ENCODE peak calls at places on chromosomes 4 and X, in five cellular contexts. One of them, this sample, is unnamed. For H3K36me3, the result is how much of the 10 kb centered on the place peaks cover.

GRCh38 chr4:113467581-113467980 is 294.0 kb downstream of the CAMK2D start:
- DNase-seq in HCT116: no peak
- DNase-seq in hepatocyte: no peak
- DNase-seq in PC-3: peak
- DNase-seq in GM23248: peak
- DNase-seq in this sample: no peak

GRCh38 chr4:69485130-69485529 is 10.6 kb downstream of the UGT2B4 start:
- DNase-seq in hepatocyte: no peak
- DNase-seq in GM23248: no peak
- DNase-seq in HCT116: no peak
- DNase-seq in PC-3: no peak
- DNase-seq in this sample: no peak

GRCh38 chr4:27149541-27150212 is 289.0 kb downstream of the STIM2 start:
- DNase-seq in HCT116: no peak
- DNase-seq in GM23248: peak
- DNase-seq in hepatocyte: no peak
- DNase-seq in PC-3: peak
- DNase-seq in this sample: no peak

GRCh38 chr4:95929448-95930064 is 89.7 kb downstream of the PDHA2 start:
- DNase-seq in PC-3: peak
- DNase-seq in HCT116: peak
- DNase-seq in hepatocyte: no peak
- DNase-seq in GM23248: no peak
- DNase-seq in this sample: peak

GRCh38 chr4:69524708-69525107 is 29.0 kb upstream of the UGT2B4 start:
- DNase-seq in hepatocyte: no peak
- DNase-seq in PC-3: no peak
- DNase-seq in GM23248: no peak
- DNase-seq in HCT116: no peak
- DNase-seq in this sample: no peak

GRCh38 chr4:15738877-15739276 is 36.0 kb downstream of the BST1 start:
- DNase-seq in GM23248: peak
- DNase-seq in HCT116: no peak
- DNase-seq in PC-3: no peak
- DNase-seq in hepatocyte: no peak
- DNase-seq in this sample: no peak

GRCh38 chrX:49838374-49838773 is 9.3 kb downstream of the PAGE4 start:
- DNase-seq in GM23248: peak
- DNase-seq in HCT116: peak
- DNase-seq in hepatocyte: peak
- DNase-seq in PC-3: peak
- DNase-seq in this sample: peak

GRCh38 chrX:20838477-20838876 is 535.7 kb upstream of the CNKSR2 start:
- DNase-seq in HCT116: no peak
- DNase-seq in hepatocyte: no peak
- DNase-seq in PC-3: no peak
- DNase-seq in GM23248: no peak
- DNase-seq in this sample: no peak

GRCh38 chr4:22485751-22486150 is 30.1 kb downstream of the ADGRA3 start:
- DNase-seq in HCT116: no peak
- DNase-seq in hepatocyte: no peak
- DNase-seq in GM23248: peak
- DNase-seq in PC-3: no peak
- DNase-seq in this sample: no peak

GRCh38 chrX:150364347-150365050 is 1.4 kb downstream of the MAMLD1 start:
- DNase-seq in PC-3: peak
- DNase-seq in hepatocyte: peak
- DNase-seq in HCT116: no peak
- DNase-seq in GM23248: peak
- DNase-seq in this sample: no peak

GRCh38 chrX:124863303-124863702 is 456.4 kb upstream of the TEX13C start:
- DNase-seq in HCT116: no peak
- DNase-seq in GM23248: no peak
- DNase-seq in hepatocyte: no peak
- DNase-seq in PC-3: no peak
- DNase-seq in this sample: no peak

GRCh38 chr4:78971326-78971725 is 32.1 kb upstream of the PAQR3 start:
- DNase-seq in PC-3: no peak
- DNase-seq in HCT116: no peak
- DNase-seq in GM23248: peak
- DNase-seq in hepatocyte: peak
- DNase-seq in this sample: no peak

GRCh38 chr4:139247241-139247640 is 32.8 kb downstream of the MGARP start:
- DNase-seq in HCT116: no peak
- DNase-seq in PC-3: no peak
- DNase-seq in hepatocyte: no peak
- DNase-seq in GM23248: peak
- DNase-seq in this sample: no peak

GRCh38 chr4:126130200-126130599 is 815.4 kb downstream of the FAT4 start:
- DNase-seq in hepatocyte: no peak
- DNase-seq in PC-3: no peak
- DNase-seq in HCT116: no peak
- DNase-seq in GM23248: no peak
- DNase-seq in this sample: no peak

GRCh38 chr4:38565271-38566199 is 98.5 kb upstream of the KLF3 start:
- DNase-seq in hepatocyte: no peak
- DNase-seq in GM23248: peak
- DNase-seq in HCT116: no peak
- DNase-seq in PC-3: peak
- DNase-seq in this sample: no peak

GRCh38 chr4:108834167-108834566 is 71.3 kb upstream of the ETNPPL start:
- DNase-seq in PC-3: peak
- DNase-seq in hepatocyte: no peak
- DNase-seq in GM23248: peak
- DNase-seq in HCT116: no peak
- DNase-seq in this sample: no peak

GRCh38 chr4:185792384-185793146 is 19.4 kb downstream of the SORBS2 start:
- DNase-seq in GM23248: peak
- DNase-seq in HCT116: no peak
- DNase-seq in PC-3: peak
- DNase-seq in hepatocyte: peak
- DNase-seq in this sample: no peak

GRCh38 chr4:26152051-26152450 is 168.8 kb upstream of the RBPJ start:
- DNase-seq in PC-3: no peak
- DNase-seq in GM23248: no peak
- DNase-seq in HCT116: no peak
- DNase-seq in hepatocyte: no peak
- DNase-seq in this sample: no peak

GRCh38 chr4:86791126-86791525 is 58.1 kb downstream of the SLC10A6 start:
- DNase-seq in GM23248: no peak
- DNase-seq in PC-3: no peak
- DNase-seq in HCT116: no peak
- DNase-seq in hepatocyte: no peak
- DNase-seq in this sample: peak

GRCh38 chr4:47193179-47193578 is 161.8 kb downstream of the GABRB1 start:
- DNase-seq in PC-3: no peak
- DNase-seq in GM23248: no peak
- DNase-seq in hepatocyte: no peak
- DNase-seq in HCT116: no peak
- DNase-seq in this sample: no peak

GRCh38 chrX:20252392-20253231 is 14.1 kb downstream of the RPS6KA3 start:
- DNase-seq in GM23248: peak
- DNase-seq in hepatocyte: peak
- DNase-seq in HCT116: peak
- DNase-seq in PC-3: peak
- DNase-seq in this sample: peak

GRCh38 chrX:68935362-68935761 is 106.5 kb downstream of the EFNB1 start:
- DNase-seq in GM23248: no peak
- DNase-seq in PC-3: peak
- DNase-seq in HCT116: no peak
- DNase-seq in hepatocyte: no peak
- DNase-seq in this sample: no peak

GRCh38 chr4:54400802-54401201 is 171.7 kb downstream of the PDGFRA start:
- DNase-seq in GM23248: peak
- DNase-seq in HCT116: no peak
- DNase-seq in hepatocyte: peak
- DNase-seq in PC-3: peak
- DNase-seq in this sample: no peak

GRCh38 chr4:41060352-41061318 is 153.7 kb downstream of the APBB2 start:
- DNase-seq in hepatocyte: no peak
- DNase-seq in GM23248: peak
- DNase-seq in PC-3: no peak
- DNase-seq in HCT116: no peak
- DNase-seq in this sample: no peak

GRCh38 chrX:34653811-34654210 is 3.3 kb downstream of the TMEM47 start:
- DNase-seq in GM23248: peak
- DNase-seq in HCT116: no peak
- DNase-seq in hepatocyte: no peak
- DNase-seq in PC-3: no peak
- DNase-seq in this sample: no peak

GRCh38 chr4:67931256-67931655 is 32.0 kb downstream of the TMPRSS11A start:
- DNase-seq in hepatocyte: no peak
- DNase-seq in HCT116: no peak
- DNase-seq in PC-3: no peak
- DNase-seq in GM23248: no peak
- DNase-seq in this sample: no peak

GRCh38 chr4:2822461-2823300 is 21.0 kb upstream of the ADD1 start:
- DNase-seq in PC-3: no peak
- DNase-seq in hepatocyte: no peak
- DNase-seq in GM23248: no peak
- DNase-seq in HCT116: no peak
- DNase-seq in this sample: no peak

GRCh38 chrX:13008189-13008533 is 33.3 kb downstream of the TMSB4X start:
- DNase-seq in PC-3: no peak
- DNase-seq in GM23248: no peak
- DNase-seq in hepatocyte: no peak
- DNase-seq in HCT116: no peak
- DNase-seq in this sample: peak

GRCh38 chr4:52968241-52968640 is 106.1 kb downstream of the RASL11B start:
- DNase-seq in hepatocyte: no peak
- DNase-seq in HCT116: no peak
- DNase-seq in PC-3: no peak
- DNase-seq in GM23248: no peak
- DNase-seq in this sample: no peak

GRCh38 chrX:111319451-111319850 is 49.2 kb upstream of the CAPN6 start:
- DNase-seq in HCT116: no peak
- DNase-seq in GM23248: no peak
- DNase-seq in hepatocyte: no peak
- DNase-seq in PC-3: no peak
- DNase-seq in this sample: no peak

GRCh38 chrX:84796321-84796720 is 207.4 kb upstream of the APOOL start:
- DNase-seq in HCT116: no peak
- DNase-seq in PC-3: no peak
- DNase-seq in GM23248: no peak
- DNase-seq in hepatocyte: no peak
- DNase-seq in this sample: no peak

GRCh38 chr4:3715251-3716033 is 50.7 kb upstream of the ADRA2C start:
- DNase-seq in hepatocyte: no peak
- DNase-seq in PC-3: no peak
- DNase-seq in GM23248: no peak
- DNase-seq in HCT116: no peak
- DNase-seq in this sample: no peak

GRCh38 chr4:156999175-156999517 is 27.5 kb upstream of the PDGFC start:
- DNase-seq in GM23248: peak
- DNase-seq in HCT116: peak
- DNase-seq in hepatocyte: peak
- DNase-seq in PC-3: peak
- DNase-seq in this sample: no peak

GRCh38 chr4:10172278-10173038 is 55.9 kb upstream of the WDR1 start:
- DNase-seq in PC-3: no peak
- DNase-seq in GM23248: no peak
- DNase-seq in HCT116: no peak
- DNase-seq in hepatocyte: no peak
- DNase-seq in this sample: no peak
- H3K36me3 ChIP-seq in PC-3: under half
- H3K36me3 ChIP-seq in GM23248: under half
- H3K36me3 ChIP-seq in HCT116: under half
- H3K36me3 ChIP-seq in hepatocyte: under half
- H3K36me3 ChIP-seq in this sample: under half

GRCh38 chrX:22534643-22535042 is 261.9 kb downstream of the CBLL2 start:
- DNase-seq in HCT116: no peak
- DNase-seq in PC-3: peak
- DNase-seq in GM23248: peak
- DNase-seq in hepatocyte: no peak
- DNase-seq in this sample: no peak
- TF ChIP-seq EZH2phosphoT487 in HCT116: no peak
- TF ChIP-seq EZH2phosphoT487 in PC-3: no peak
- TF ChIP-seq EZH2phosphoT487 in GM23248: no peak
- TF ChIP-seq EZH2phosphoT487 in hepatocyte: no peak
- TF ChIP-seq EZH2phosphoT487 in this sample: no peak

GRCh38 chrX:39065051-39065871 is 264.0 kb downstream of the MID1IP1 start:
- DNase-seq in GM23248: no peak
- DNase-seq in HCT116: no peak
- DNase-seq in hepatocyte: no peak
- DNase-seq in PC-3: no peak
- DNase-seq in this sample: no peak
- H3K27ac ChIP-seq in GM23248: no peak
- H3K27ac ChIP-seq in HCT116: no peak
- H3K27ac ChIP-seq in hepatocyte: no peak
- H3K27ac ChIP-seq in PC-3: no peak
- H3K27ac ChIP-seq in this sample: no peak

GRCh38 chr4:89078300-89078699 is 21.3 kb upstream of the FAM13A start:
- DNase-seq in hepatocyte: no peak
- DNase-seq in PC-3: no peak
- DNase-seq in HCT116: no peak
- DNase-seq in GM23248: no peak
- DNase-seq in this sample: no peak
- H3K36me3 ChIP-seq in hepatocyte: under half
- H3K36me3 ChIP-seq in PC-3: under half
- H3K36me3 ChIP-seq in HCT116: under half
- H3K36me3 ChIP-seq in GM23248: under half
- H3K36me3 ChIP-seq in this sample: under half

DNA sequence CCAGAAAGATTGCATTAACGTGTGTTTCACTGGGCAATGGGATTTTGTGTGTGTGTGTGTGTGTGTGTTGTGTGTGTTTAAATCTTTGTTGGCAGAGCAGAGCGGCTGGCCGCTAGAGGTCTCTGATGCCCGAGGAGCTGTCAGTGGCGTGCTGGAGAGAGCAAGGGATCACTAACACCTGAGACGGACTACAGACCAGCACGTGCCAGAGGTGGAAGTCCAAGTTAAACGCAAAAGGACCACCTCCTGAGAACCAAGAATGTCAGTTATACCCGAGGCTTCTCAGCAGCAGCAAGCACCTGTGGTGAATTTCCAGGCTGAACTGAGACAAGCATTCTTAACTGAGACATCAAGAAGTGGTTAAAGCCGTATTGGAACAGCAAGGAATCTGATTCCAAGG is 9.0 kb upstream of the SLC25A14 start:
- DNase-seq in GM23248: peak
- DNase-seq in HCT116: peak
- DNase-seq in hepatocyte: peak
- DNase-seq in PC-3: peak
- DNase-seq in this sample: peak
- TF ChIP-seq EZH2phosphoT487 in GM23248: no peak
- TF ChIP-seq EZH2phosphoT487 in HCT116: no peak
- TF ChIP-seq EZH2phosphoT487 in hepatocyte: no peak
- TF ChIP-seq EZH2phosphoT487 in PC-3: no peak
- TF ChIP-seq EZH2phosphoT487 in this sample: no peak